ENCODE peak calls at places on chromosome 5, in nine cellular contexts. O is stomach; I is foreskin fibroblast; K is cerebellar cortex; N is stimulated activated CD4-positive, alpha-beta T cell treated with anti-CD3 and anti-CD28 coated beads, Interleukin-1b, Interleukin-23, amount 100 ng/mL, for 24 hours; E is coronary artery; H is AG20443; Q is NCI-H524 treated with DMSO at 0.1 percent for 48 hours; P is RKO. R is an unnamed sample.
A peak's percentile ranks its signal among the peaks of the same experiment; 100 is the strongest.

GRCh38 chr5:91865920-91866319 is 482.8 kb upstream of the ARRDC3 start:
- DNase-seq in O (no peak), I (no peak), K (no peak), N (no peak), E (no peak), H (no peak), Q (no peak), P (no peak), R (no peak)

GRCh38 chr5:158056426-158056825 is 197.5 kb upstream of the CLINT1 start:
- DNase-seq in O (no peak), I (peak; percentile 3), K (no peak), N (no peak), E (no peak), H (no peak), Q (no peak), P (no peak), R (no peak)

GRCh38 chr5:154316223-154316967 is 125.9 kb downstream of the GALNT10 start:
- DNase-seq in O (no peak), I (no peak), K (no peak), N (no peak), E (no peak), H (no peak), Q (no peak), P (no peak), R (no peak)

GRCh38 chr5:100777680-100778281 is 125.3 kb downstream of the ST8SIA4 start:
- DNase-seq in O (no peak), I (peak; percentile 67), K (no peak), N (no peak), E (no peak), H (peak; percentile 65), Q (no peak), P (peak; percentile 87), R (no peak)

GRCh38 chr5:161851691-161852299 is 3.9 kb downstream of the GABRA1 start:
- DNase-seq in O (no peak), I (no peak), K (peak; percentile 78), N (no peak), E (no peak), H (no peak), Q (no peak), P (peak; percentile 51), R (no peak)

GRCh38 chr5:127813633-127814171 is 110.5 kb downstream of the CCDC192 start:
- DNase-seq in O (no peak), I (peak; percentile 74), K (no peak), N (no peak), E (no peak), H (peak; percentile 62), Q (no peak), P (peak; percentile 35), R (no peak)

GRCh38 chr5:68489556-68489955 is 274.0 kb downstream of the PIK3R1 start:
- DNase-seq in O (no peak), I (no peak), K (no peak), N (no peak), E (no peak), H (no peak), Q (no peak), P (no peak), R (no peak)

GRCh38 chr5:135344351-135344750 is 54.7 kb downstream of the MACROH2A1 start:
- DNase-seq in O (no peak), I (peak; percentile 43), K (no peak), N (no peak), E (no peak), H (peak; percentile 54), Q (no peak), P (no peak), R (no peak)

GRCh38 chr5:116564322-116564721 is 10.3 kb downstream of the SEMA6A start:
- DNase-seq in O (no peak), I (no peak), K (no peak), N (no peak), E (no peak), H (no peak), Q (no peak), P (no peak), R (no peak)

GRCh38 chr5:55324815-55325418 is 17.1 kb downstream of the MTREX start:
- DNase-seq in O (no peak), I (no peak), K (peak; percentile 64), N (no peak), E (no peak), H (peak; percentile 45), Q (no peak), P (peak; percentile 69), R (no peak)

GRCh38 chr5:58886315-58887207 is 303.7 kb downstream of the RAB3C start:
- DNase-seq in O (peak; percentile 67), I (peak; percentile 41), K (peak; percentile 67), N (peak; percentile 29), E (peak; percentile 78), H (peak; percentile 85), Q (peak; percentile 59), P (peak; percentile 69), R (peak; percentile 50)

GRCh38 chr5:128284236-128284635 is 200.7 kb downstream of the SLC12A2 start:
- DNase-seq in O (no peak), I (no peak), K (no peak), N (no peak), E (no peak), H (no peak), Q (no peak), P (no peak), R (no peak)

GRCh38 chr5:53397141-53397794 is 83.2 kb upstream of the FST start:
- DNase-seq in O (no peak), I (no peak), K (no peak), N (no peak), E (no peak), H (no peak), Q (no peak), P (no peak), R (no peak)

GRCh38 chr5:122262107-122262506 is 49.9 kb upstream of the SNCAIP start:
- DNase-seq in O (no peak), I (peak; percentile 43), K (no peak), N (no peak), E (no peak), H (peak; percentile 24), Q (no peak), P (peak; percentile 22), R (no peak)

GRCh38 chr5:16585028-16585667 is 31.6 kb downstream of the RETREG1 start:
- DNase-seq in O (no peak), I (no peak), K (no peak), N (no peak), E (no peak), H (no peak), Q (no peak), P (no peak), R (no peak)

GRCh38 chr5:16411741-16412455 is 53.7 kb downstream of the ZNF622 start:
- DNase-seq in O (no peak), I (peak; percentile 1), K (no peak), N (no peak), E (no peak), H (peak; percentile 76), Q (no peak), P (no peak), R (no peak)

GRCh38 chr5:14193496-14193895 is 50.4 kb downstream of the TRIO start:
- DNase-seq in O (no peak), I (peak; percentile 47), K (no peak), N (no peak), E (no peak), H (no peak), Q (no peak), P (no peak), R (no peak)

GRCh38 chr5:137997726-137998213 is 35.1 kb downstream of the FAM13B start:
- DNase-seq in O (no peak), I (no peak), K (no peak), N (no peak), E (no peak), H (no peak), Q (no peak), P (no peak), R (no peak)

GRCh38 chr5:23994581-23995370 is 487.4 kb downstream of the PRDM9 start:
- DNase-seq in O (no peak), I (no peak), K (no peak), N (no peak), E (no peak), H (no peak), Q (no peak), P (peak; percentile 47), R (no peak)

GRCh38 chr5:179621551-179621971 is 1.9 kb downstream of the HNRNPH1 start:
- DNase-seq in O (no peak), I (no peak), K (no peak), N (no peak), E (no peak), H (no peak), Q (no peak), P (no peak), R (no peak)

GRCh38 chr5:78293856-78294249 is 645 bp downstream of the AP3B1 start:
- DNase-seq in O (no peak), I (no peak), K (peak; percentile 31), N (no peak), E (no peak), H (no peak), Q (no peak), P (peak; percentile 25), R (no peak)

GRCh38 chr5:173240091-173241050 is 5.4 kb upstream of the NKX2-5 start:
- DNase-seq in O (no peak), I (no peak), K (no peak), N (no peak), E (no peak), H (no peak), Q (no peak), P (no peak), R (no peak)

GRCh38 chr5:115559524-115559923 is 14.9 kb upstream of the FEM1C start:
- DNase-seq in O (no peak), I (peak; percentile 76), K (no peak), N (no peak), E (no peak), H (peak; percentile 58), Q (no peak), P (peak; percentile 76), R (no peak)

GRCh38 chr5:3068401-3068800 is 316.9 kb upstream of the IRX2 start:
- DNase-seq in O (no peak), I (no peak), K (no peak), N (no peak), E (no peak), H (no peak), Q (no peak), P (no peak), R (no peak)

GRCh38 chr5:110288766-110289165 is 437.7 kb downstream of the TMEM232 start:
- DNase-seq in O (no peak), I (peak; percentile 9), K (no peak), N (no peak), E (no peak), H (peak; percentile 46), Q (no peak), P (no peak), R (no peak)

GRCh38 chr5:180787025-180787424 is 15.6 kb downstream of the MGAT1 start:
- DNase-seq in O (no peak), I (no peak), K (peak; percentile 4), N (no peak), E (no peak), H (peak; percentile 39), Q (peak; percentile 5), P (no peak), R (no peak)

GRCh38 chr5:169695025-169695625 is 58.0 kb downstream of the DOCK2 start:
- DNase-seq in O (no peak), I (no peak), K (no peak), N (no peak), E (no peak), H (peak; percentile 22), Q (no peak), P (no peak), R (no peak)

GRCh38 chr5:149834246-149834855 is 104.2 kb downstream of the PPARGC1B start:
- DNase-seq in O (peak; percentile 61), I (peak; percentile 69), K (peak; percentile 91), N (no peak), E (no peak), H (peak; percentile 87), Q (no peak), P (peak; percentile 61), R (peak; percentile 56)

GRCh38 chr5:87079219-87079618 is 188.5 kb upstream of the RASA1 start:
- DNase-seq in O (no peak), I (no peak), K (no peak), N (no peak), E (no peak), H (no peak), Q (no peak), P (no peak), R (no peak)

GRCh38 chr5:39053189-39053588 is 21.0 kb downstream of the RICTOR start:
- DNase-seq in O (no peak), I (no peak), K (no peak), N (no peak), E (no peak), H (no peak), Q (no peak), P (no peak), R (no peak)

GRCh38 chr5:850511-851006 is at the start of gene ZDHHC11:
- DNase-seq in O (peak; percentile 81), I (no peak), K (peak; percentile 32), N (no peak), E (no peak), H (peak; percentile 43), Q (no peak), P (no peak), R (no peak)